ENCODE peak calls at places on chromosomes 5 and 9, in eight cellular contexts. Y is stomach; M is transverse colon; I is uterus; E is CD8-positive, alpha-beta T cell; X is Panc1; L is breast epithelium; B is CD8-positive, alpha-beta memory T cell. K is an unnamed sample.

GRCh38 chr9:94808926-94809700 is 82.6 kb downstream of the AOPEP start:
- DNase-seq in Y (no peak), M (no peak), I (no peak), E (no peak), X (no peak), L (no peak), B (no peak), K (no peak)

GRCh38 chr5:177370488-177371119 is 12.9 kb downstream of the RGS14 start:
- DNase-seq in Y (peak; percentile 89), M (peak; percentile 87), I (peak; percentile 74), E (peak; percentile 55), X (no peak), L (peak; percentile 48), B (peak; percentile 36), K (peak; percentile 90)

GRCh38 chr5:73903169-73903568 is 277.2 kb downstream of the ARHGEF28 start:
- DNase-seq in Y (no peak), M (no peak), I (no peak), E (no peak), X (no peak), L (no peak), B (no peak), K (no peak)

GRCh38 chr5:6439588-6440550 is 8.8 kb upstream of the UBE2QL1 start:
- DNase-seq in Y (no peak), M (no peak), I (no peak), E (no peak), X (no peak), L (no peak), B (no peak), K (no peak)

GRCh38 chr5:91305640-91306039 is 77.5 kb downstream of the ARRDC3 start:
- DNase-seq in Y (no peak), M (no peak), I (no peak), E (no peak), X (no peak), L (no peak), B (no peak), K (no peak)

GRCh38 chr5:150461231-150461630 is 11.7 kb upstream of the RPS14 start:
- DNase-seq in Y (no peak), M (peak; percentile 56), I (no peak), E (no peak), X (no peak), L (no peak), B (no peak), K (peak; percentile 47)

GRCh38 chr9:115758441-115758840 is 395.1 kb upstream of the PAPPA start:
- DNase-seq in Y (no peak), M (no peak), I (no peak), E (no peak), X (no peak), L (no peak), B (no peak), K (no peak)

GRCh38 chr5:69213513-69214215 is 21.0 kb upstream of the CDK7 start:
- DNase-seq in Y (no peak), M (no peak), I (no peak), E (no peak), X (no peak), L (no peak), B (no peak), K (no peak)

GRCh38 chr9:112820886-112821285 is 69.8 kb downstream of the SLC46A2 start:
- DNase-seq in Y (no peak), M (no peak), I (no peak), E (no peak), X (no peak), L (no peak), B (no peak), K (no peak)

GRCh38 chr9:1456301-1456999 is 406.3 kb downstream of the DMRT2 start:
- DNase-seq in Y (no peak), M (no peak), I (no peak), E (no peak), X (no peak), L (no peak), B (no peak), K (no peak)

GRCh38 chr5:14316471-14316870 is 173.3 kb downstream of the TRIO start:
- DNase-seq in Y (no peak), M (no peak), I (no peak), E (no peak), X (no peak), L (no peak), B (no peak), K (no peak)

GRCh38 chr9:37958154-37958553 is 54.2 kb upstream of the SLC25A51 start:
- DNase-seq in Y (no peak), M (no peak), I (no peak), E (no peak), X (no peak), L (no peak), B (no peak), K (no peak)

GRCh38 chr5:95043234-95043633 is 241.7 kb downstream of the MCTP1 start:
- DNase-seq in Y (no peak), M (no peak), I (no peak), E (no peak), X (no peak), L (no peak), B (no peak), K (no peak)

GRCh38 chr9:107929439-107929838 is 439.9 kb upstream of the KLF4 start:
- DNase-seq in Y (peak; percentile 79), M (peak; percentile 77), I (no peak), E (no peak), X (no peak), L (peak; percentile 20), B (no peak), K (no peak)

GRCh38 chr9:73172811-73173210 is 21.1 kb downstream of the ANXA1 start:
- DNase-seq in Y (no peak), M (no peak), I (no peak), E (no peak), X (no peak), L (no peak), B (no peak), K (no peak)

GRCh38 chr5:175517824-175518450 is 39.6 kb downstream of the SFXN1 start:
- DNase-seq in Y (no peak), M (no peak), I (no peak), E (peak; percentile 40), X (no peak), L (no peak), B (no peak), K (no peak)

GRCh38 chr5:128777052-128777451 is 188.2 kb upstream of the SLC27A6 start:
- DNase-seq in Y (no peak), M (no peak), I (no peak), E (no peak), X (no peak), L (no peak), B (no peak), K (no peak)

DNA sequence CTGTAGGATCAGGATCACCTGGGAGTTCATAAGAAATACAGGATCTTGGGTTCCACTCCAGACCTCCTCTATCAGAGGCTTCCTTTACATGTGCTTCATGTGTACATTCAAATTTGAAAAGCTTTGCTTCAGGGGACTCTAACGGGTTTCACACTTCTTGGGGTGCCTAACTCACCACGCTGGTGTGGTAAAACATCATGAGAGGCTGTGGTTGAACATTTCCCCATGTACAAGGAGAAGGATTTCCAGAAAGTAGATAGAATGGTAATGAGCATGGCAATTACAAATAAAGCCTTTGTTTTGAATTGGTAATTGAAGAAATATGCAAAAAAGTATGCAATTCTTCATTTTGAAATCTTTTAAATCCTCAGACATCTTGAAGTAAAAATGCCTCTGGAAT is 415.0 kb downstream of the MAN2A1 start:
- DNase-seq in Y (no peak), M (no peak), I (no peak), E (no peak), X (no peak), L (no peak), B (no peak), K (no peak)
- H3K4me1 ChIP-seq in Y (peaks cover 5% of the 10 kb centered on the region), M (peaks cover 5% of the 10 kb centered on the region), I (no peaks in the 10 kb centered on the region), E (peaks cover 19% of the 10 kb centered on the region), X (no peaks in the 10 kb centered on the region), L (no peaks in the 10 kb centered on the region), B (peaks cover 22% of the 10 kb centered on the region), K (no peaks in the 10 kb centered on the region)

GRCh38 chr5:139980765-139981164 is 62.3 kb downstream of the NRG2 start:
- DNase-seq in Y (no peak), M (no peak), I (no peak), E (no peak), X (no peak), L (no peak), B (no peak), K (no peak)
- H3K27ac ChIP-seq in Y (no peak overlapping the region), M (no peak overlapping the region), I (no peak overlapping the region), E (no peak overlapping the region), X (no peak overlapping the region), L (no peak overlapping the region), B (no peak overlapping the region), K (no peak overlapping the region)

DNA sequence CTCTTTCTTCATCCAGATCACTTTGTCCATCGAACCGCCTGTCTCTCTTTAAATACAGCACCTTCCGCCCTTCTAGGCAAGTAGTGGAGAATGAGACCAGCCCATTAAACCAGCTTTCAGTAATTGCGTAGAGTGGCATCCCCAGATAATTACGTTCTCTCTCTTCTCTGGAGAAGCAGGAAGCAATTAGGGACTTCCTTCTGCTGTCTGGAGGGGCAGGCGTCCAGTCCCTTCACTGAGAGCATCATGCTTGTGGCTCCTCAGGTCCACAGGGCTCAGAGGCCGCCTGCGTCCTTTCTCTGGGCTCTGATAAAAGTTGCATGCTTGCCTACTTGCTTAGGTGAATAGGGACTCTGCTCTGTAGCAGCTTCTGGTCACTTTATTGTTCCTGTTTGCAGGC is 299.0 kb upstream of the PANK3 start:
- DNase-seq in Y (no peak), M (no peak), I (no peak), E (no peak), X (no peak), L (no peak), B (no peak), K (no peak)
- H3K4me3 ChIP-seq in Y (no peak overlapping the region), M (no peak overlapping the region), I (no peak overlapping the region), E (no peak overlapping the region), X (no peak overlapping the region), L (no peak overlapping the region), B (no peak overlapping the region), K (no peak overlapping the region)

DNA sequence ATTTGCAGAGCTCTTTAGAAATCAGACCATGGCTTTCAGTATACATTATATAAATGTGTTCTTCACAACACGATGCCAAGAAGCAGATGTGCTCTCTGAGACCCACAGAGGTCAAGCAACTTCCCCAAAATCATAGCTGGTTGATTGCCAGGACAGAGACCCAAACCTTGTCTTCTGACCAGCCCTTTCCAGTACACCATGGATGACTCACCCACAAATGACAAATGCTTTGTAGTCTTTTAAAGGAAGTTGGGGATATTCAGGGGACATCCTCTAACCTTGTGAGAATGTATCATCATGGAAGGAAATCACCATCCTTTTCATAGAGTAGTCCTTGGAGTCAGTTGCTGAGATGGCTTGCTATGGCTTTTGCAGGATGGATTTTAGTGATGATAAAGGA is 30.1 kb downstream of the ZNF462 start:
- DNase-seq in Y (no peak), M (no peak), I (no peak), E (no peak), X (no peak), L (no peak), B (no peak), K (no peak)
- H3K4me1 ChIP-seq in Y (no peaks in the 10 kb centered on the region), M (peaks cover 10% of the 10 kb centered on the region), I (no peaks in the 10 kb centered on the region), E (no peaks in the 10 kb centered on the region), X (peaks cover 58% of the 10 kb centered on the region), L (no peaks in the 10 kb centered on the region), B (no peaks in the 10 kb centered on the region), K (peaks cover 5% of the 10 kb centered on the region)

GRCh38 chr9:106883626-106884190 is 20.7 kb downstream of the ZNF462 start:
- DNase-seq in Y (no peak), M (no peak), I (no peak), E (no peak), X (no peak), L (no peak), B (no peak), K (peak; percentile 57)
- H3K27ac ChIP-seq in Y (no peak overlapping the region), M (no peak overlapping the region), I (no peak overlapping the region), E (no peak overlapping the region), X (peak overlapping the region; percentile 29), L (no peak overlapping the region), B (no peak overlapping the region), K (peak overlapping the region; percentile 42)

GRCh38 chr5:634191-634590 is 22.1 kb downstream of the CEP72 start:
- DNase-seq in Y (no peak), M (no peak), I (no peak), E (no peak), X (no peak), L (no peak), B (no peak), K (no peak)
- H3K4me3 ChIP-seq in Y (no peak overlapping the region), M (no peak overlapping the region), I (no peak overlapping the region), E (no peak overlapping the region), X (no peak overlapping the region), L (no peak overlapping the region), B (no peak overlapping the region), K (no peak overlapping the region)